ENCODE peak calls at places on chromosomes 12 and 14, in eight cellular contexts. One of them, this sample, is unnamed. For H3K27me3 and H3K9me3, the result is how much of the 10 kb centered on the place peaks cover.

GRCh38 chr12:27969901-27970390 is 2.6 kb downstream of the PTHLH start:
- DNase-seq in endothelial cell of umbilical vein: peak
- DNase-seq in heart right ventricle: peak
- DNase-seq in hepatocyte: peak
- DNase-seq in fibroblast of lung: peak
- DNase-seq in left ventricle myocardium inferior: peak
- DNase-seq in HCT116: peak
- DNase-seq in GM12878: peak
- DNase-seq in this sample: peak

GRCh38 chr12:132481771-132482745 is 7.9 kb upstream of the FBRSL1 start:
- DNase-seq in hepatocyte: no peak
- DNase-seq in endothelial cell of umbilical vein: no peak
- DNase-seq in heart right ventricle: no peak
- DNase-seq in GM12878: no peak
- DNase-seq in fibroblast of lung: no peak
- DNase-seq in HCT116: no peak
- DNase-seq in left ventricle myocardium inferior: no peak
- DNase-seq in this sample: peak

GRCh38 chr12:64273527-64274403 is 51.7 kb upstream of the KICS2 start:
- DNase-seq in HCT116: peak
- DNase-seq in hepatocyte: peak
- DNase-seq in left ventricle myocardium inferior: no peak
- DNase-seq in GM12878: no peak
- DNase-seq in fibroblast of lung: no peak
- DNase-seq in endothelial cell of umbilical vein: peak
- DNase-seq in heart right ventricle: no peak
- DNase-seq in this sample: no peak

GRCh38 chr12:72586456-72586855 is 314.3 kb downstream of the TRHDE start:
- DNase-seq in endothelial cell of umbilical vein: no peak
- DNase-seq in HCT116: no peak
- DNase-seq in heart right ventricle: no peak
- DNase-seq in hepatocyte: no peak
- DNase-seq in left ventricle myocardium inferior: no peak
- DNase-seq in fibroblast of lung: no peak
- DNase-seq in GM12878: no peak
- DNase-seq in this sample: no peak

GRCh38 chr12:29314421-29314820 is 66.6 kb downstream of the ERGIC2 start:
- DNase-seq in GM12878: no peak
- DNase-seq in left ventricle myocardium inferior: peak
- DNase-seq in endothelial cell of umbilical vein: no peak
- DNase-seq in HCT116: no peak
- DNase-seq in heart right ventricle: no peak
- DNase-seq in fibroblast of lung: peak
- DNase-seq in hepatocyte: no peak
- DNase-seq in this sample: peak

GRCh38 chr12:113647048-113647447 is 175.4 kb upstream of the LHX5 start:
- DNase-seq in fibroblast of lung: no peak
- DNase-seq in heart right ventricle: no peak
- DNase-seq in endothelial cell of umbilical vein: no peak
- DNase-seq in GM12878: no peak
- DNase-seq in HCT116: peak
- DNase-seq in left ventricle myocardium inferior: no peak
- DNase-seq in hepatocyte: no peak
- DNase-seq in this sample: no peak

GRCh38 chr14:101151226-101151929 is 247.9 kb upstream of the RTL1 start:
- DNase-seq in HCT116: peak
- DNase-seq in GM12878: no peak
- DNase-seq in fibroblast of lung: peak
- DNase-seq in left ventricle myocardium inferior: no peak
- DNase-seq in hepatocyte: no peak
- DNase-seq in heart right ventricle: no peak
- DNase-seq in endothelial cell of umbilical vein: no peak
- DNase-seq in this sample: no peak

GRCh38 chr12:115870527-115870926 is 407.0 kb downstream of the MED13L start:
- DNase-seq in endothelial cell of umbilical vein: no peak
- DNase-seq in heart right ventricle: peak
- DNase-seq in left ventricle myocardium inferior: peak
- DNase-seq in hepatocyte: no peak
- DNase-seq in fibroblast of lung: no peak
- DNase-seq in HCT116: no peak
- DNase-seq in GM12878: no peak
- DNase-seq in this sample: no peak

GRCh38 chr14:33908540-33909223 is 42.2 kb downstream of the EGLN3 start:
- DNase-seq in GM12878: no peak
- DNase-seq in left ventricle myocardium inferior: no peak
- DNase-seq in hepatocyte: peak
- DNase-seq in heart right ventricle: no peak
- DNase-seq in endothelial cell of umbilical vein: no peak
- DNase-seq in fibroblast of lung: no peak
- DNase-seq in HCT116: no peak
- DNase-seq in this sample: no peak

GRCh38 chr14:24630872-24631477 is 3.0 kb downstream of the GZMB start:
- DNase-seq in endothelial cell of umbilical vein: no peak
- DNase-seq in hepatocyte: peak
- DNase-seq in heart right ventricle: no peak
- DNase-seq in fibroblast of lung: no peak
- DNase-seq in GM12878: no peak
- DNase-seq in HCT116: no peak
- DNase-seq in left ventricle myocardium inferior: no peak
- DNase-seq in this sample: no peak

GRCh38 chr12:71780207-71780822 is 25.7 kb downstream of the RAB21 start:
- DNase-seq in HCT116: peak
- DNase-seq in GM12878: no peak
- DNase-seq in left ventricle myocardium inferior: no peak
- DNase-seq in endothelial cell of umbilical vein: peak
- DNase-seq in fibroblast of lung: peak
- DNase-seq in hepatocyte: peak
- DNase-seq in heart right ventricle: no peak
- DNase-seq in this sample: no peak

GRCh38 chr14:72104011-72104613 is 171.9 kb downstream of the RGS6 start:
- DNase-seq in left ventricle myocardium inferior: no peak
- DNase-seq in HCT116: peak
- DNase-seq in endothelial cell of umbilical vein: no peak
- DNase-seq in fibroblast of lung: no peak
- DNase-seq in heart right ventricle: peak
- DNase-seq in hepatocyte: peak
- DNase-seq in GM12878: no peak
- DNase-seq in this sample: peak

GRCh38 chr14:89131004-89131750 is 285.9 kb downstream of the FOXN3 start:
- DNase-seq in fibroblast of lung: no peak
- DNase-seq in hepatocyte: no peak
- DNase-seq in HCT116: no peak
- DNase-seq in endothelial cell of umbilical vein: no peak
- DNase-seq in heart right ventricle: no peak
- DNase-seq in GM12878: no peak
- DNase-seq in left ventricle myocardium inferior: no peak
- DNase-seq in this sample: no peak

GRCh38 chr14:53955671-53956426 is 776 bp downstream of the BMP4 start:
- DNase-seq in endothelial cell of umbilical vein: peak
- DNase-seq in fibroblast of lung: peak
- DNase-seq in left ventricle myocardium inferior: peak
- DNase-seq in GM12878: no peak
- DNase-seq in hepatocyte: peak
- DNase-seq in HCT116: no peak
- DNase-seq in heart right ventricle: peak
- DNase-seq in this sample: peak

GRCh38 chr12:124700810-124701594 is 133.6 kb upstream of the NCOR2 start:
- DNase-seq in heart right ventricle: no peak
- DNase-seq in hepatocyte: peak
- DNase-seq in GM12878: no peak
- DNase-seq in endothelial cell of umbilical vein: peak
- DNase-seq in fibroblast of lung: peak
- DNase-seq in left ventricle myocardium inferior: no peak
- DNase-seq in HCT116: no peak
- DNase-seq in this sample: peak

GRCh38 chr14:37116933-37117844 is 55.2 kb downstream of the SLC25A21 start:
- DNase-seq in HCT116: peak
- DNase-seq in left ventricle myocardium inferior: no peak
- DNase-seq in fibroblast of lung: peak
- DNase-seq in hepatocyte: peak
- DNase-seq in GM12878: no peak
- DNase-seq in endothelial cell of umbilical vein: peak
- DNase-seq in heart right ventricle: no peak
- DNase-seq in this sample: no peak

GRCh38 chr12:112182499-112182898 is 57.1 kb downstream of the TRAFD1 start:
- DNase-seq in heart right ventricle: no peak
- DNase-seq in left ventricle myocardium inferior: no peak
- DNase-seq in endothelial cell of umbilical vein: no peak
- DNase-seq in HCT116: no peak
- DNase-seq in hepatocyte: no peak
- DNase-seq in fibroblast of lung: peak
- DNase-seq in GM12878: no peak
- DNase-seq in this sample: peak

GRCh38 chr14:93937519-93937918 is 10.4 kb downstream of the FAM181A start:
- DNase-seq in endothelial cell of umbilical vein: no peak
- DNase-seq in left ventricle myocardium inferior: no peak
- DNase-seq in hepatocyte: no peak
- DNase-seq in fibroblast of lung: no peak
- DNase-seq in HCT116: no peak
- DNase-seq in GM12878: no peak
- DNase-seq in heart right ventricle: no peak
- DNase-seq in this sample: no peak
- H3K27ac ChIP-seq in endothelial cell of umbilical vein: no peak
- H3K27ac ChIP-seq in left ventricle myocardium inferior: peak
- H3K27ac ChIP-seq in hepatocyte: no peak
- H3K27ac ChIP-seq in fibroblast of lung: no peak
- H3K27ac ChIP-seq in HCT116: no peak
- H3K27ac ChIP-seq in GM12878: no peak
- H3K27ac ChIP-seq in heart right ventricle: no peak
- H3K27ac ChIP-seq in this sample: no peak

GRCh38 chr12:52774629-52775250 is 2.4 kb downstream of the KRT76 start:
- DNase-seq in hepatocyte: no peak
- DNase-seq in endothelial cell of umbilical vein: no peak
- DNase-seq in HCT116: no peak
- DNase-seq in heart right ventricle: no peak
- DNase-seq in left ventricle myocardium inferior: no peak
- DNase-seq in GM12878: no peak
- DNase-seq in fibroblast of lung: no peak
- DNase-seq in this sample: no peak

GRCh38 chr12:52777566-52777965 is 421 bp upstream of the KRT76 start:
- DNase-seq in GM12878: no peak
- DNase-seq in endothelial cell of umbilical vein: no peak
- DNase-seq in heart right ventricle: no peak
- DNase-seq in hepatocyte: no peak
- DNase-seq in fibroblast of lung: no peak
- DNase-seq in HCT116: no peak
- DNase-seq in left ventricle myocardium inferior: no peak
- DNase-seq in this sample: no peak

GRCh38 chr12:52776913-52777395 is at the start of gene KRT76:
- DNase-seq in fibroblast of lung: no peak
- DNase-seq in left ventricle myocardium inferior: no peak
- DNase-seq in GM12878: no peak
- DNase-seq in HCT116: no peak
- DNase-seq in hepatocyte: no peak
- DNase-seq in endothelial cell of umbilical vein: no peak
- DNase-seq in heart right ventricle: no peak
- DNase-seq in this sample: no peak

GRCh38 chr12:52778833-52779232 is 1.7 kb upstream of the KRT76 start:
- DNase-seq in HCT116: no peak
- DNase-seq in GM12878: no peak
- DNase-seq in endothelial cell of umbilical vein: no peak
- DNase-seq in fibroblast of lung: no peak
- DNase-seq in hepatocyte: no peak
- DNase-seq in heart right ventricle: no peak
- DNase-seq in left ventricle myocardium inferior: no peak
- DNase-seq in this sample: no peak

DNA sequence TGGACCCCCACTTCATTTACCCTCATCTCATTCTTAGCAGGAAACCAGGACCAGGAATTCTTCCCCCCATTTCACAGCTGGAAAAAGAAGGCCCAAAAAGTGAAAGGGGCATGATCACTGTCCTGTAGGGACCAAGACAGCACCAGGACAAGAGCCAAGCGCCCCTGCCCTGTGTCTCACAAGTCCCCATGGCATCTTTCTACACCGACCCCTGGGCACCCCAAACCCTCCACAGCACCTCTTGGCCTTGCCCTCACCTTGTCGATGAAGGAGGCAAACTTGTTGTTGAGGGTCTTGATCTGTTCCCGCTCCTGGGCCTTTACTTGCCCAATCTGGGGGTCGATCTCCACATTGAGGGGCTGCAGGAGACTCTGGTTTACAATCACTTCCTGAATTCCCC is 710 bp downstream of the KRT76 start:
- DNase-seq in left ventricle myocardium inferior: no peak
- DNase-seq in fibroblast of lung: no peak
- DNase-seq in endothelial cell of umbilical vein: no peak
- DNase-seq in hepatocyte: no peak
- DNase-seq in HCT116: no peak
- DNase-seq in heart right ventricle: no peak
- DNase-seq in GM12878: no peak
- DNase-seq in this sample: no peak
- H3K27me3 ChIP-seq in left ventricle myocardium inferior: half or more
- H3K27me3 ChIP-seq in fibroblast of lung: under half
- H3K27me3 ChIP-seq in endothelial cell of umbilical vein: under half
- H3K27me3 ChIP-seq in hepatocyte: under half
- H3K27me3 ChIP-seq in HCT116: under half
- H3K27me3 ChIP-seq in heart right ventricle: under half
- H3K27me3 ChIP-seq in GM12878: under half
- H3K27me3 ChIP-seq in this sample: under half

GRCh38 chr12:34344851-34345522 is 322.7 kb downstream of the ALG10 start:
- DNase-seq in heart right ventricle: no peak
- DNase-seq in left ventricle myocardium inferior: no peak
- DNase-seq in hepatocyte: no peak
- DNase-seq in fibroblast of lung: no peak
- DNase-seq in GM12878: no peak
- DNase-seq in endothelial cell of umbilical vein: no peak
- DNase-seq in HCT116: no peak
- DNase-seq in this sample: no peak

GRCh38 chr12:34343345-34343744 is 321.0 kb downstream of the ALG10 start:
- DNase-seq in left ventricle myocardium inferior: no peak
- DNase-seq in HCT116: no peak
- DNase-seq in heart right ventricle: no peak
- DNase-seq in endothelial cell of umbilical vein: no peak
- DNase-seq in fibroblast of lung: no peak
- DNase-seq in GM12878: no peak
- DNase-seq in hepatocyte: no peak
- DNase-seq in this sample: no peak

GRCh38 chr12:34345801-34346200 is 323.5 kb downstream of the ALG10 start:
- DNase-seq in heart right ventricle: no peak
- DNase-seq in hepatocyte: no peak
- DNase-seq in endothelial cell of umbilical vein: no peak
- DNase-seq in HCT116: no peak
- DNase-seq in left ventricle myocardium inferior: no peak
- DNase-seq in GM12878: no peak
- DNase-seq in fibroblast of lung: no peak
- DNase-seq in this sample: no peak

GRCh38 chr12:34342048-34342447 is 319.8 kb downstream of the ALG10 start:
- DNase-seq in HCT116: no peak
- DNase-seq in fibroblast of lung: no peak
- DNase-seq in left ventricle myocardium inferior: no peak
- DNase-seq in endothelial cell of umbilical vein: no peak
- DNase-seq in hepatocyte: no peak
- DNase-seq in GM12878: no peak
- DNase-seq in heart right ventricle: no peak
- DNase-seq in this sample: no peak

GRCh38 chr12:34343766-34344165 is 321.5 kb downstream of the ALG10 start:
- DNase-seq in heart right ventricle: no peak
- DNase-seq in HCT116: no peak
- DNase-seq in GM12878: no peak
- DNase-seq in left ventricle myocardium inferior: no peak
- DNase-seq in endothelial cell of umbilical vein: no peak
- DNase-seq in hepatocyte: no peak
- DNase-seq in fibroblast of lung: no peak
- DNase-seq in this sample: no peak
- H3K9me3 ChIP-seq in heart right ventricle: under half
- H3K9me3 ChIP-seq in HCT116: under half
- H3K9me3 ChIP-seq in GM12878: under half
- H3K9me3 ChIP-seq in left ventricle myocardium inferior: under half
- H3K9me3 ChIP-seq in endothelial cell of umbilical vein: under half
- H3K9me3 ChIP-seq in hepatocyte: under half
- H3K9me3 ChIP-seq in fibroblast of lung: under half
- H3K9me3 ChIP-seq in this sample: under half

GRCh38 chr12:118065380-118065779 is 4.4 kb upstream of the WSB2 start:
- DNase-seq in fibroblast of lung: no peak
- DNase-seq in heart right ventricle: no peak
- DNase-seq in GM12878: no peak
- DNase-seq in left ventricle myocardium inferior: no peak
- DNase-seq in endothelial cell of umbilical vein: no peak
- DNase-seq in hepatocyte: no peak
- DNase-seq in HCT116: no peak
- DNase-seq in this sample: no peak
- H3K27ac ChIP-seq in fibroblast of lung: no peak
- H3K27ac ChIP-seq in heart right ventricle: no peak
- H3K27ac ChIP-seq in GM12878: no peak
- H3K27ac ChIP-seq in left ventricle myocardium inferior: no peak
- H3K27ac ChIP-seq in endothelial cell of umbilical vein: no peak
- H3K27ac ChIP-seq in hepatocyte: peak
- H3K27ac ChIP-seq in HCT116: no peak
- H3K27ac ChIP-seq in this sample: no peak

This sample was measured in right cardiac atrium.